ENCODE peak calls at places on chromosomes 13 and 19, in five cellular contexts. S is CD4-positive, alpha-beta memory T cell; Y is myocyte; R is activated T-cell treated with anti-CD3 and anti-CD28 coated beads for 1 hour; K is iris pigment epithelial cell. D is an unnamed sample.

GRCh38 chr13:76012091-76012721 is 376.1 kb downstream of the LMO7 start:
- DNase-seq in R (no peak), K (peak), Y (peak), S (no peak), D (no peak)

GRCh38 chr19:46985532-46986415 is 33.9 kb upstream of the NPAS1 start:
- DNase-seq in Y (no peak), R (no peak), S (no peak), K (no peak), D (no peak)

GRCh38 chr19:14722127-14722526 is 32.3 kb downstream of the ZNF333 start:
- DNase-seq in S (no peak), Y (no peak), R (no peak), K (no peak), D (no peak)

GRCh38 chr13:112903071-112903577 is 65.9 kb upstream of the MCF2L start:
- DNase-seq in K (no peak), R (no peak), S (no peak), Y (no peak), D (no peak)

GRCh38 chr13:73715910-73716257 is 418.3 kb downstream of the KLF12 start:
- DNase-seq in Y (peak), K (peak), R (no peak), S (no peak), D (no peak)

GRCh38 chr13:32415019-32415418 is 12.9 kb downstream of the N4BP2L1 start:
- DNase-seq in K (peak), S (no peak), R (no peak), Y (no peak), D (no peak)

GRCh38 chr19:12513531-12514061 is 29.0 kb upstream of the ZNF709 start:
- DNase-seq in R (no peak), S (no peak), K (no peak), Y (no peak), D (no peak)

GRCh38 chr13:19590423-19590822 is 29.1 kb upstream of the TPTE2 start:
- DNase-seq in R (no peak), K (no peak), S (no peak), Y (no peak), D (no peak)

GRCh38 chr19:33424181-33424580 is 50.7 kb downstream of the CEBPG start:
- DNase-seq in Y (peak), S (no peak), R (no peak), K (no peak), D (no peak)

GRCh38 chr19:38891791-38892190 is 7.6 kb downstream of the SIRT2 start:
- DNase-seq in Y (peak), S (no peak), K (no peak), R (no peak), D (no peak)

GRCh38 chr13:33286143-33286542 is 588 bp upstream of the STARD13 start:
- DNase-seq in Y (peak), R (no peak), K (no peak), S (no peak), D (no peak)

GRCh38 chr19:2464389-2464788 is 7.6 kb upstream of the LMNB2 start:
- DNase-seq in Y (no peak), S (no peak), R (no peak), K (no peak), D (no peak)

GRCh38 chr13:91369432-91369831 is 21.9 kb downstream of the MIR17HG start:
- DNase-seq in K (peak), S (no peak), Y (peak), R (no peak), D (peak)

GRCh38 chr13:95533545-95534135 is 18.9 kb upstream of the CLDN10 start:
- DNase-seq in K (no peak), S (no peak), R (no peak), Y (no peak), D (peak)

GRCh38 chr13:49220035-49220855 is at the start of gene MLNR:
- DNase-seq in R (no peak), S (peak), K (peak), Y (peak), D (no peak)

GRCh38 chr13:43865892-43866291 is 13.6 kb downstream of the CCDC122 start:
- DNase-seq in Y (peak), R (no peak), K (peak), S (no peak), D (peak)

GRCh38 chr13:23506821-23507210 is 63.4 kb upstream of the TNFRSF19 start:
- DNase-seq in S (no peak), R (no peak), Y (peak), K (peak), D (no peak)

GRCh38 chr13:25898991-25899390 is 152.8 kb downstream of the SHISA2 start:
- DNase-seq in S (no peak), Y (no peak), K (no peak), R (no peak), D (no peak)

GRCh38 chr19:3098141-3098514 is 4.0 kb downstream of the GNA11 start:
- DNase-seq in K (no peak), S (no peak), R (no peak), Y (no peak), D (peak)

GRCh38 chr13:93293716-93294115 is 67.1 kb downstream of the GPC6 start:
- DNase-seq in R (no peak), S (no peak), K (no peak), Y (no peak), D (no peak)

GRCh38 chr13:35092751-35093150 is 150.7 kb downstream of the NBEA start:
- DNase-seq in S (no peak), K (no peak), R (no peak), Y (no peak), D (no peak)

GRCh38 chr13:73090116-73090811 is 31.5 kb downstream of the KLF5 start:
- DNase-seq in K (peak), S (no peak), Y (peak), R (no peak), D (no peak)

GRCh38 chr13:112647256-112647655 is 42.6 kb upstream of the ATP11A start:
- DNase-seq in S (no peak), R (no peak), K (no peak), Y (no peak), D (no peak)

GRCh38 chr19:16660763-16661479 is at the start of gene TMEM38A:
- DNase-seq in R (peak), K (no peak), Y (peak), S (peak), D (no peak)

GRCh38 chr13:66835040-66835628 is 395.0 kb downstream of the PCDH9 start:
- DNase-seq in K (peak), S (no peak), Y (peak), R (no peak), D (no peak)

GRCh38 chr19:46834984-46835383 is 15.7 kb downstream of the AP2S1 start:
- DNase-seq in K (no peak), S (no peak), R (no peak), Y (no peak), D (no peak)

GRCh38 chr13:105990256-105990958 is 545.1 kb downstream of the EFNB2 start:
- DNase-seq in Y (no peak), R (no peak), S (no peak), K (peak), D (no peak)

GRCh38 chr13:86986448-86986847 is 684.7 kb upstream of the SLITRK5 start:
- DNase-seq in S (no peak), K (peak), Y (peak), R (no peak), D (no peak)

GRCh38 chr19:40928859-40929258 is 46.8 kb upstream of the CYP2A7 start:
- DNase-seq in Y (no peak), R (no peak), K (no peak), S (no peak), D (no peak)

GRCh38 chr19:47284324-47284899 is 9.7 kb downstream of the INAFM1 start:
- DNase-seq in R (peak), K (peak), Y (peak), S (peak), D (no peak)

GRCh38 chr19:48660854-48661731 is 11.7 kb downstream of the NTN5 start:
- DNase-seq in R (peak), S (peak), Y (peak), K (peak), D (peak)